ENCODE peak calls at places on chromosomes 13 and 19, in four cellular contexts. One of them, this sample, is unnamed.

GRCh38 chr13:39506559-39507390 is 96.2 kb downstream of the LHFPL6 start:
- DNase-seq in cardiac muscle cell: no peak
- DNase-seq in skeletal muscle cell: no peak
- DNase-seq in NCI-H1436 treated with DMSO at 0.1 percent for 48 hours: no peak
- DNase-seq in this sample: no peak

GRCh38 chr13:111513766-111514611 is 193.5 kb downstream of the TEX29 start:
- DNase-seq in skeletal muscle cell: no peak
- DNase-seq in cardiac muscle cell: no peak
- DNase-seq in NCI-H1436 treated with DMSO at 0.1 percent for 48 hours: no peak
- DNase-seq in this sample: no peak

GRCh38 chr13:103029798-103030197 is 36.4 kb downstream of the SLC10A2 start:
- DNase-seq in cardiac muscle cell: no peak
- DNase-seq in skeletal muscle cell: no peak
- DNase-seq in NCI-H1436 treated with DMSO at 0.1 percent for 48 hours: no peak
- DNase-seq in this sample: no peak

GRCh38 chr13:49584771-49585182 is 581 bp downstream of the RCBTB1 start:
- DNase-seq in skeletal muscle cell: no peak
- DNase-seq in NCI-H1436 treated with DMSO at 0.1 percent for 48 hours: no peak
- DNase-seq in cardiac muscle cell: no peak
- DNase-seq in this sample: no peak

GRCh38 chr13:109704771-109705628 is 81.4 kb downstream of the IRS2 start:
- DNase-seq in skeletal muscle cell: no peak
- DNase-seq in NCI-H1436 treated with DMSO at 0.1 percent for 48 hours: no peak
- DNase-seq in cardiac muscle cell: peak
- DNase-seq in this sample: no peak

GRCh38 chr19:49442354-49442753 is 1.0 kb upstream of the SLC17A7 start:
- DNase-seq in NCI-H1436 treated with DMSO at 0.1 percent for 48 hours: no peak
- DNase-seq in cardiac muscle cell: no peak
- DNase-seq in skeletal muscle cell: no peak
- DNase-seq in this sample: no peak

GRCh38 chr13:106372199-106373160 is 163.0 kb downstream of the EFNB2 start:
- DNase-seq in cardiac muscle cell: peak
- DNase-seq in NCI-H1436 treated with DMSO at 0.1 percent for 48 hours: no peak
- DNase-seq in skeletal muscle cell: no peak
- DNase-seq in this sample: peak

GRCh38 chr19:40523322-40524047 is 53.2 kb upstream of the SHKBP1 start:
- DNase-seq in cardiac muscle cell: peak
- DNase-seq in skeletal muscle cell: no peak
- DNase-seq in NCI-H1436 treated with DMSO at 0.1 percent for 48 hours: peak
- DNase-seq in this sample: no peak

GRCh38 chr19:46481947-46482346 is 10.6 kb upstream of the PNMA8A start:
- DNase-seq in skeletal muscle cell: no peak
- DNase-seq in NCI-H1436 treated with DMSO at 0.1 percent for 48 hours: no peak
- DNase-seq in cardiac muscle cell: peak
- DNase-seq in this sample: no peak

GRCh38 chr19:43779820-43780219 is 953 bp downstream of the KCNN4 start:
- DNase-seq in skeletal muscle cell: no peak
- DNase-seq in cardiac muscle cell: no peak
- DNase-seq in NCI-H1436 treated with DMSO at 0.1 percent for 48 hours: no peak
- DNase-seq in this sample: no peak

GRCh38 chr19:34994643-34995471 is 5.3 kb upstream of the GRAMD1A start:
- DNase-seq in cardiac muscle cell: no peak
- DNase-seq in skeletal muscle cell: no peak
- DNase-seq in NCI-H1436 treated with DMSO at 0.1 percent for 48 hours: no peak
- DNase-seq in this sample: no peak

This sample was measured in GM04503.